ENCODE peak calls at places on chromosomes 2 and 18, in seven cellular contexts. P, Q, O, K, R, F and A are unnamed samples.

GRCh38 chr18:78878335-78878734 is 101.3 kb upstream of the SALL3 start:
- DNase-seq in P (no peak), Q (no peak), O (no peak), K (no peak), R (no peak), F (no peak), A (no peak)

GRCh38 chr2:120053891-120054290 is 41.0 kb downstream of the EPB41L5 start:
- DNase-seq in P (no peak), Q (no peak), O (no peak), K (no peak), R (no peak), F (no peak), A (no peak)

GRCh38 chr2:121256720-121257475 is 28.1 kb downstream of the TFCP2L1 start:
- DNase-seq in P (no peak), Q (no peak), O (no peak), K (no peak), R (no peak), F (peak; percentile 39), A (no peak)

GRCh38 chr2:26979761-26980160 is 9.3 kb downstream of the MAPRE3 start:
- DNase-seq in P (no peak), Q (no peak), O (no peak), K (no peak), R (no peak), F (no peak), A (no peak)

GRCh38 chr2:43576983-43577892 is 18.6 kb downstream of the THADA start:
- DNase-seq in P (no peak), Q (no peak), O (peak; percentile 6), K (no peak), R (no peak), F (no peak), A (no peak)

GRCh38 chr2:119795309-119796303 is 35.9 kb downstream of the PTPN4 start:
- DNase-seq in P (no peak), Q (no peak), O (no peak), K (no peak), R (no peak), F (no peak), A (no peak)

GRCh38 chr2:106960633-106961205 is 74.8 kb upstream of the ST6GAL2 start:
- DNase-seq in P (no peak), Q (no peak), O (no peak), K (no peak), R (no peak), F (no peak), A (no peak)

GRCh38 chr2:46377287-46377605 is 80.0 kb downstream of the EPAS1 start:
- DNase-seq in P (no peak), Q (no peak), O (no peak), K (no peak), R (no peak), F (no peak), A (no peak)

GRCh38 chr18:4750392-4751346 is 295.6 kb upstream of the DLGAP1 start:
- DNase-seq in P (no peak), Q (no peak), O (no peak), K (no peak), R (no peak), F (no peak), A (no peak)

GRCh38 chr18:37398248-37398920 is 167.2 kb downstream of the CELF4 start:
- DNase-seq in P (no peak), Q (no peak), O (no peak), K (no peak), R (no peak), F (peak; percentile 61), A (no peak)

GRCh38 chr2:146982393-146982846 is 862.4 kb upstream of the ACVR2A start:
- DNase-seq in P (no peak), Q (peak; percentile 46), O (no peak), K (no peak), R (no peak), F (no peak), A (no peak)

GRCh38 chr2:134240061-134240460 is 13.8 kb upstream of the MGAT5 start:
- DNase-seq in P (no peak), Q (no peak), O (no peak), K (no peak), R (no peak), F (no peak), A (no peak)

GRCh38 chr2:214322662-214323061 is 88.2 kb upstream of the VWC2L start:
- DNase-seq in P (no peak), Q (no peak), O (no peak), K (no peak), R (no peak), F (no peak), A (no peak)

GRCh38 chr2:15711126-15711860 is 119.6 kb downstream of the DDX1 start:
- DNase-seq in P (no peak), Q (no peak), O (no peak), K (no peak), R (no peak), F (no peak), A (no peak)

GRCh38 chr2:113212245-113213060 is 38.7 kb downstream of the PSD4 start:
- DNase-seq in P (no peak), Q (no peak), O (no peak), K (no peak), R (peak; percentile 36), F (no peak), A (no peak)

GRCh38 chr2:172693037-172693436 is 42.6 kb upstream of the RAPGEF4 start:
- DNase-seq in P (no peak), Q (no peak), O (peak; percentile 86), K (no peak), R (peak; percentile 72), F (no peak), A (peak; percentile 49)

GRCh38 chr2:7094113-7094760 is 177.0 kb downstream of the RNF144A start:
- DNase-seq in P (no peak), Q (no peak), O (no peak), K (no peak), R (no peak), F (no peak), A (no peak)

GRCh38 chr2:180657054-180657453 is 323.4 kb upstream of the UBE2E3 start:
- DNase-seq in P (no peak), Q (no peak), O (peak; percentile 50), K (no peak), R (no peak), F (no peak), A (no peak)

GRCh38 chr2:189412330-189412953 is 28.8 kb upstream of the WDR75 start:
- DNase-seq in P (no peak), Q (no peak), O (peak; percentile 3), K (no peak), R (no peak), F (no peak), A (no peak)

GRCh38 chr18:48858676-48859075 is 92.1 kb downstream of the SMAD7 start:
- DNase-seq in P (no peak), Q (peak; percentile 22), O (no peak), K (no peak), R (no peak), F (peak; percentile 25), A (no peak)

GRCh38 chr2:238523158-238524110 is 96.7 kb downstream of the ASB1 start:
- DNase-seq in P (no peak), Q (no peak), O (no peak), K (peak; percentile 82), R (no peak), F (no peak), A (peak; percentile 50)
- TF ChIP-seq CTCF in P (no peak), Q (no peak), O (no peak), K (peak; percentile 66), R (peak; percentile 40), F (no peak), A (no peak)

GRCh38 chr2:104598636-104599035 is 255.3 kb upstream of the POU3F3 start:
- DNase-seq in P (no peak), Q (no peak), O (no peak), K (no peak), R (no peak), F (no peak), A (no peak)

GRCh38 chr2:104597942-104598341 is 256.0 kb upstream of the POU3F3 start:
- DNase-seq in P (no peak), Q (no peak), O (no peak), K (no peak), R (no peak), F (no peak), A (no peak)

GRCh38 chr2:104599802-104600510 is 254.0 kb upstream of the POU3F3 start:
- DNase-seq in P (no peak), Q (no peak), O (no peak), K (no peak), R (no peak), F (no peak), A (no peak)

GRCh38 chr2:104595576-104595975 is 258.3 kb upstream of the POU3F3 start:
- DNase-seq in P (no peak), Q (no peak), O (no peak), K (no peak), R (no peak), F (no peak), A (no peak)
- H3K27ac ChIP-seq in P (no peak overlapping the region), Q (no peak overlapping the region), O (no peak overlapping the region), K (no peak overlapping the region), R (no peak overlapping the region), F (no peak overlapping the region), A (no peak overlapping the region)

GRCh38 chr2:223978451-223978850 is 21.2 kb downstream of the MRPL44 start:
- DNase-seq in P (no peak), Q (no peak), O (no peak), K (no peak), R (no peak), F (no peak), A (no peak)

GRCh38 chr2:223980397-223980735 is 23.1 kb downstream of the MRPL44 start:
- DNase-seq in P (no peak), Q (no peak), O (no peak), K (no peak), R (no peak), F (no peak), A (no peak)

GRCh38 chr2:223973606-223974005 is 16.3 kb downstream of the MRPL44 start:
- DNase-seq in P (no peak), Q (no peak), O (no peak), K (no peak), R (no peak), F (no peak), A (no peak)

GRCh38 chr2:223979730-223980396 is 22.6 kb downstream of the MRPL44 start:
- DNase-seq in P (no peak), Q (no peak), O (no peak), K (no peak), R (no peak), F (no peak), A (no peak)

GRCh38 chr2:223976635-223977226 is 19.5 kb downstream of the MRPL44 start:
- DNase-seq in P (no peak), Q (no peak), O (no peak), K (no peak), R (no peak), F (no peak), A (no peak)
- H3K4me1 ChIP-seq in P (no peaks in the 10 kb centered on the region), Q (no peaks in the 10 kb centered on the region), O (no peaks in the 10 kb centered on the region), K (no peaks in the 10 kb centered on the region), R (no peaks in the 10 kb centered on the region), F (no peaks in the 10 kb centered on the region), A (no peaks in the 10 kb centered on the region)

DNA sequence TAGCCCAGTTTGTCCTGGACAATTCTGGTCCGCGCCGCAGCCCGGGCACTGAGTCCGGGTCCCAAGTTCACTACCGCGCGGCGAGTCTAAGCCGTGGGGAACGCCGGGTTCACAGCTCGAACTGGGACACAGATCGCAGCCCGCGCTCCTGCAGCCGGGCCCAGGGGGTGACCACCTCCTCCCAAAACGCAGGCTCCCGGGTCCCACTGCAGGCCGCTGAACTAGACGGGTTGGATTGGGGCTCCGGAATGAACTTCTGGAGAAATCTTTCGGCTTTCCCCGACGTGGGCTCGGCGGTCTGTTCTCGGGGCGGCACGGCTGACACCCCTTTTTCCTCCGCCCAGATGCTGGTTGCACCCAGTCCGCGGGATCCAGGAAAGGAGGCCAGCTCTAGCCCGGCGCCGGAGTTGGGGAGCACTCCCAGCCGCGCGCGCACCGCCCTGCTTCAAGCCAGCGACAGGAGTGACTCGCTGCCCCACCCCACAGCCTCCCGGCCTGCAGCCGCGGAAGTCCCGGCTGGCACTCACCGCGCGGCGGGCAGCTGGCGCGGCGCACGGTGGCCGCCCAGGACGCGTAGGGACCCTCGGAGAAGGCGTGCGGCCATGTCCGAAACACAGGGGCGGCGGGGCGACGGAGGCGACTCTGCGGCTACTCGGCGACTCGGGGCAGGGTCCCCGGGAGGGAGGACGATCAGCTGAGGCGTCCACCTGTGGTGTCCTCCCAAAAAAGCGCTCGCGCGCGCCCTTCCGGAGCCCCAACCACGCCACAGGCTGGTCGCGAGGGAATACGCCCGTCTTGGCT is at the start of gene ACADL:
- DNase-seq in P (peak; percentile 93), Q (peak; percentile 89), O (peak; percentile 43), K (peak; percentile 71), R (peak; percentile 53), F (peak; percentile 70), A (peak; percentile 81)
- TF ChIP-seq CTCF in P (no peak), Q (no peak), O (no peak), K (no peak), R (no peak), F (no peak), A (no peak)